ENCODE peak calls at places on chromosome X, in five cellular contexts. One of them, this sample, is unnamed.

GRCh38 chrX:70079297-70079696 is 17.0 kb downstream of the OTUD6A start:
- DNase-seq in breast epithelium: no peak
- DNase-seq in ovary: no peak
- DNase-seq in brain microvascular endothelial cell: no peak
- DNase-seq in OCI-LY7: no peak
- DNase-seq in this sample: no peak

GRCh38 chrX:115679460-115679859 is 118.5 kb downstream of the PLS3 start:
- DNase-seq in breast epithelium: no peak
- DNase-seq in ovary: no peak
- DNase-seq in OCI-LY7: no peak
- DNase-seq in brain microvascular endothelial cell: peak; percentile 6
- DNase-seq in this sample: no peak

GRCh38 chrX:134512566-134512965 is 52.6 kb downstream of the HPRT1 start:
- DNase-seq in OCI-LY7: no peak
- DNase-seq in brain microvascular endothelial cell: peak; percentile 81
- DNase-seq in ovary: no peak
- DNase-seq in breast epithelium: no peak
- DNase-seq in this sample: no peak

GRCh38 chrX:22165732-22166457 is 106.8 kb upstream of the CBLL2 start:
- DNase-seq in brain microvascular endothelial cell: peak; percentile 27
- DNase-seq in ovary: no peak
- DNase-seq in breast epithelium: no peak
- DNase-seq in OCI-LY7: no peak
- DNase-seq in this sample: no peak

GRCh38 chrX:98380106-98380505 is 1496.4 kb downstream of the RPA4 start:
- DNase-seq in brain microvascular endothelial cell: no peak
- DNase-seq in breast epithelium: no peak
- DNase-seq in OCI-LY7: no peak
- DNase-seq in ovary: no peak
- DNase-seq in this sample: no peak

GRCh38 chrX:107849747-107850478 is 24.2 kb downstream of the MID2 start:
- DNase-seq in OCI-LY7: no peak
- DNase-seq in ovary: no peak
- DNase-seq in brain microvascular endothelial cell: no peak
- DNase-seq in breast epithelium: no peak
- DNase-seq in this sample: no peak

GRCh38 chrX:22800806-22801205 is 199.0 kb upstream of the DDX53 start:
- DNase-seq in breast epithelium: no peak
- DNase-seq in brain microvascular endothelial cell: no peak
- DNase-seq in ovary: no peak
- DNase-seq in OCI-LY7: no peak
- DNase-seq in this sample: no peak

GRCh38 chrX:48153769-48154168 is 23.3 kb downstream of the SPACA5B start:
- DNase-seq in OCI-LY7: no peak
- DNase-seq in breast epithelium: no peak
- DNase-seq in ovary: no peak
- DNase-seq in brain microvascular endothelial cell: no peak
- DNase-seq in this sample: no peak

GRCh38 chrX:38654302-38654701 is 93.0 kb downstream of the TSPAN7 start:
- DNase-seq in ovary: no peak
- DNase-seq in breast epithelium: no peak
- DNase-seq in OCI-LY7: peak; percentile 8
- DNase-seq in brain microvascular endothelial cell: peak; percentile 20
- DNase-seq in this sample: no peak

GRCh38 chrX:131288188-131288587 is 918 bp downstream of the IGSF1 start:
- DNase-seq in ovary: no peak
- DNase-seq in breast epithelium: no peak
- DNase-seq in OCI-LY7: no peak
- DNase-seq in brain microvascular endothelial cell: no peak
- DNase-seq in this sample: no peak

GRCh38 chrX:107935200-107935599 is 47.0 kb downstream of the TEX13B start:
- DNase-seq in brain microvascular endothelial cell: peak; percentile 8
- DNase-seq in ovary: no peak
- DNase-seq in breast epithelium: no peak
- DNase-seq in OCI-LY7: no peak
- DNase-seq in this sample: no peak

GRCh38 chrX:133674726-133675470 is 259.6 kb upstream of the GPC4 start:
- DNase-seq in breast epithelium: no peak
- DNase-seq in ovary: no peak
- DNase-seq in brain microvascular endothelial cell: no peak
- DNase-seq in OCI-LY7: no peak
- DNase-seq in this sample: no peak

GRCh38 chrX:154458116-154458953 is at the start of gene PLXNA3:
- DNase-seq in brain microvascular endothelial cell: no peak
- DNase-seq in ovary: peak; percentile 62
- DNase-seq in OCI-LY7: peak; percentile 48
- DNase-seq in breast epithelium: no peak
- DNase-seq in this sample: no peak

GRCh38 chrX:154378059-154378798 is 866 bp upstream of the EMD start:
- DNase-seq in breast epithelium: peak; percentile 48
- DNase-seq in ovary: peak; percentile 72
- DNase-seq in brain microvascular endothelial cell: no peak
- DNase-seq in OCI-LY7: peak; percentile 35
- DNase-seq in this sample: no peak

GRCh38 chrX:71652405-71652804 is 14.9 kb upstream of the LOC101059915 start:
- DNase-seq in brain microvascular endothelial cell: peak; percentile 56
- DNase-seq in breast epithelium: no peak
- DNase-seq in OCI-LY7: peak; percentile 70
- DNase-seq in ovary: peak; percentile 52
- DNase-seq in this sample: peak; percentile 4

GRCh38 chrX:71619193-71619592 is 882 bp upstream of the CXCR3 start:
- DNase-seq in breast epithelium: no peak
- DNase-seq in ovary: no peak
- DNase-seq in OCI-LY7: no peak
- DNase-seq in brain microvascular endothelial cell: no peak
- DNase-seq in this sample: no peak

GRCh38 chrX:102654696-102655095 is 3.4 kb downstream of the GPRASP1 start:
- DNase-seq in breast epithelium: no peak
- DNase-seq in ovary: no peak
- DNase-seq in OCI-LY7: no peak
- DNase-seq in brain microvascular endothelial cell: no peak
- DNase-seq in this sample: no peak

GRCh38 chrX:103586314-103586646 is 965 bp downstream of the TCEAL4 start:
- DNase-seq in OCI-LY7: no peak
- DNase-seq in brain microvascular endothelial cell: no peak
- DNase-seq in ovary: peak; percentile 32
- DNase-seq in breast epithelium: no peak
- DNase-seq in this sample: peak; percentile 46

GRCh38 chrX:104310084-104310483 is 55.4 kb upstream of the ESX1 start:
- DNase-seq in ovary: no peak
- DNase-seq in breast epithelium: no peak
- DNase-seq in OCI-LY7: no peak
- DNase-seq in brain microvascular endothelial cell: peak; percentile 28
- DNase-seq in this sample: no peak

GRCh38 chrX:13327666-13328065 is 7.8 kb upstream of the ATXN3L start:
- DNase-seq in brain microvascular endothelial cell: no peak
- DNase-seq in ovary: no peak
- DNase-seq in OCI-LY7: no peak
- DNase-seq in breast epithelium: no peak
- DNase-seq in this sample: no peak

GRCh38 chrX:11893933-11894710 is 136.1 kb downstream of the MSL3 start:
- DNase-seq in brain microvascular endothelial cell: no peak
- DNase-seq in ovary: no peak
- DNase-seq in OCI-LY7: no peak
- DNase-seq in breast epithelium: no peak
- DNase-seq in this sample: no peak

GRCh38 chrX:132373610-132374009 is 115.2 kb downstream of the MBNL3 start:
- DNase-seq in OCI-LY7: no peak
- DNase-seq in breast epithelium: no peak
- DNase-seq in brain microvascular endothelial cell: no peak
- DNase-seq in ovary: no peak
- DNase-seq in this sample: no peak

GRCh38 chrX:77900688-77901087 is 1.4 kb downstream of the COX7B start:
- DNase-seq in brain microvascular endothelial cell: no peak
- DNase-seq in ovary: no peak
- DNase-seq in breast epithelium: no peak
- DNase-seq in OCI-LY7: no peak
- DNase-seq in this sample: no peak
- H3K27ac ChIP-seq in brain microvascular endothelial cell: no peak overlapping the region
- H3K27ac ChIP-seq in ovary: no peak overlapping the region
- H3K27ac ChIP-seq in breast epithelium: peak overlapping the region; percentile 89
- H3K27ac ChIP-seq in OCI-LY7: no peak overlapping the region
- H3K27ac ChIP-seq in this sample: no peak overlapping the region

GRCh38 chrX:110081740-110082139 is 78.8 kb downstream of the TMEM164 start:
- DNase-seq in brain microvascular endothelial cell: peak; percentile 23
- DNase-seq in ovary: no peak
- DNase-seq in breast epithelium: no peak
- DNase-seq in OCI-LY7: no peak
- DNase-seq in this sample: peak; percentile 13
- H3K27ac ChIP-seq in brain microvascular endothelial cell: peak overlapping the region; percentile 82
- H3K27ac ChIP-seq in ovary: no peak overlapping the region
- H3K27ac ChIP-seq in breast epithelium: no peak overlapping the region
- H3K27ac ChIP-seq in OCI-LY7: no peak overlapping the region
- H3K27ac ChIP-seq in this sample: peak overlapping the region; percentile 33

GRCh38 chrX:49309401-49309981 is 6.0 kb downstream of the GAGE10 start:
- DNase-seq in breast epithelium: no peak
- DNase-seq in brain microvascular endothelial cell: peak; percentile 6
- DNase-seq in ovary: no peak
- DNase-seq in OCI-LY7: no peak
- DNase-seq in this sample: peak; percentile 5

GRCh38 chrX:49310371-49310770 is 6.9 kb downstream of the GAGE10 start:
- DNase-seq in brain microvascular endothelial cell: no peak
- DNase-seq in ovary: no peak
- DNase-seq in breast epithelium: no peak
- DNase-seq in OCI-LY7: no peak
- DNase-seq in this sample: no peak

GRCh38 chrX:49303346-49303745 is at the start of gene GAGE10:
- DNase-seq in ovary: no peak
- DNase-seq in brain microvascular endothelial cell: no peak
- DNase-seq in OCI-LY7: no peak
- DNase-seq in breast epithelium: no peak
- DNase-seq in this sample: no peak

DNA sequence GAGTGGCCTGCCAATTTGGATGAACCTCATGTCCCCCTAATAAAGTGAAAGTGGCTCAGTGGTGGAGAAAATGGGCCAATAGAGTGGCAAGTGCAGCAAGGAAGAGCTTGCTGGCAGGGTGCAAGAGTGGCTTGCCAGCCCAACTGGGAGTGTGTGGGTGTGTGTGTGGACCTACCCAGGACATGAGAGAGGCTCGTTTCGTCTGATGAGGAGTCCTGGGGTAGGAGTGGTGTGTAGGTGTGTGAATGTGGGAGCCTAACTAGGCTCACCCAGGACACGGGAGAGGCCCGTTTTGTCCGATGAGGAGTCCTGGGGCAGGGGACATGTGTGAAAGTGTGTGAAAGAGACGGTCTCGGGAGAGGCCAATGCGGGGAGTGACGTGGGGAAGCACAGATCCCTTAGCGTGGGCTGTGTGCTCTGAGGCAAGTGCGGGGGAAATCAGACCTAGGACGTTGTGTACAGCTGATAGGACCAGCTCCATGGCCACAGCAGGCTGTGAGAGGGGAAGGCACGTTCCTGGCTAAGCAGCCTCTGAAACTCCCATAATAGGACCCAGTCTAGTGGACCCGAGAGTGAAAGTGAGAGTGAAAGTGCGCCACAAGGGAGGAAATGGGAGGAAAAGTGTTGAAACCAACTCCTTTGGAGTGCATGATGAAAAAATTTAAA is 5.3 kb downstream of the GAGE10 start:
- DNase-seq in brain microvascular endothelial cell: no peak
- DNase-seq in breast epithelium: no peak
- DNase-seq in OCI-LY7: no peak
- DNase-seq in ovary: peak; percentile 44
- DNase-seq in this sample: no peak
- H3K27ac ChIP-seq in brain microvascular endothelial cell: no peak overlapping the region
- H3K27ac ChIP-seq in breast epithelium: peak overlapping the region; percentile 45
- H3K27ac ChIP-seq in OCI-LY7: no peak overlapping the region
- H3K27ac ChIP-seq in ovary: peak overlapping the region; percentile 48
- H3K27ac ChIP-seq in this sample: peak overlapping the region; percentile 63

DNA sequence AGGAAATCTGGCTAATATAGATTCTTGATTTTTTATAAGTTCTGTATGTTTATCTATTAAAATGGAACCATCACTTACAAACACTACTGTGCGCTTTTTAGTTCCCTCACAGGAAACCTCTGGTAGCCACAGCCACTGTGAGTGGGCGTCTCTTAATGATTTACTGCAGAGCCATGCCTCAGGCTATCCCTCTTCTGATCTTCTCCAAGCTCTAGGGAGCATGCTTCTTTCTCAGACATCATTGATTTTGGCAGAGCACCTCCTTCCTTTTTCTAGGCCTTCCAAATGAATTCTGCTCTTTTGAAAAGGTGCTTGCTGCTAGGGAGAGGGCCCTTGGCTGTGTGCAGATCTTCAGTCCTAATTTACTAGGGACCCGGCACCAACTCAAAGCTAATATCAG is 61.1 kb upstream of the STS start:
- DNase-seq in ovary: no peak
- DNase-seq in brain microvascular endothelial cell: no peak
- DNase-seq in OCI-LY7: no peak
- DNase-seq in breast epithelium: no peak
- DNase-seq in this sample: no peak
- H3K27ac ChIP-seq in ovary: no peak overlapping the region
- H3K27ac ChIP-seq in brain microvascular endothelial cell: no peak overlapping the region
- H3K27ac ChIP-seq in OCI-LY7: peak overlapping the region; percentile 96
- H3K27ac ChIP-seq in breast epithelium: no peak overlapping the region
- H3K27ac ChIP-seq in this sample: no peak overlapping the region

This sample was measured in prostate gland.